ENCODE peak calls at places on chromosomes 6 and 20, in four cellular contexts. T is HepG2, U is H1, I is GM12878. S is an unnamed sample.

GRCh38 chr20:50895111-50895830 is 36.0 kb downstream of the ADNP start:
- DNase-seq in U (no peak), T (peak; percentile 86), I (no peak), S (no peak)

GRCh38 chr20:46709055-46709458 is 392 bp upstream of the SLC2A10 start:
- DNase-seq in U (no peak), I (no peak), T (no peak), S (no peak)

GRCh38 chr6:46948699-46949098 is 27.0 kb upstream of the ADGRF5 start:
- DNase-seq in I (no peak), U (no peak), T (no peak), S (no peak)

GRCh38 chr20:45405566-45406259 is 2.4 kb upstream of the DBNDD2 start:
- DNase-seq in I (no peak), T (no peak), U (peak; percentile 66), S (no peak)

GRCh38 chr6:1526689-1527088 is 83.0 kb upstream of the FOXC1 start:
- DNase-seq in I (no peak), T (no peak), U (no peak), S (no peak)

GRCh38 chr6:158894192-158894591 is 75.0 kb upstream of the EZR start:
- DNase-seq in T (no peak), U (no peak), I (no peak), S (peak; percentile 81)

GRCh38 chr6:25769983-25770382 is 15.4 kb downstream of the SLC17A4 start:
- DNase-seq in T (no peak), I (no peak), U (no peak), S (no peak)

GRCh38 chr20:37501940-37502339 is 19.1 kb upstream of the NNAT start:
- DNase-seq in T (no peak), U (no peak), I (no peak), S (no peak)

GRCh38 chr6:53568776-53569616 is 24.1 kb upstream of the GCLC start:
- DNase-seq in I (no peak), U (no peak), T (no peak), S (no peak)

GRCh38 chr6:25138697-25139051 is 140.5 kb upstream of the CARMIL1 start:
- DNase-seq in U (no peak), I (no peak), T (no peak), S (no peak)

GRCh38 chr20:8152183-8152582 is 20.1 kb downstream of the PLCB1 start:
- DNase-seq in I (no peak), U (no peak), T (no peak), S (no peak)

GRCh38 chr20:44113642-44113945 is 73.4 kb downstream of the JPH2 start:
- DNase-seq in U (no peak), I (no peak), T (no peak), S (no peak)

GRCh38 chr20:1212607-1213396 is 9.5 kb downstream of the C20orf202 start:
- DNase-seq in I (no peak), U (peak; percentile 77), T (peak; percentile 80), S (peak; percentile 66)

GRCh38 chr6:87879144-87879861 is 168.3 kb upstream of the SPACA1 start:
- DNase-seq in T (no peak), I (no peak), U (no peak), S (no peak)

GRCh38 chr6:143061597-143062385 is 1.1 kb downstream of the AIG1 start:
- DNase-seq in T (peak; percentile 86), I (no peak), U (no peak), S (no peak)

GRCh38 chr6:156400487-156400886 is 376.7 kb upstream of the ARID1B start:
- DNase-seq in I (no peak), T (no peak), U (no peak), S (no peak)

GRCh38 chr20:35663813-35664543 is 722 bp downstream of the CPNE1 start:
- DNase-seq in U (peak; percentile 66), T (peak; percentile 61), I (no peak), S (peak; percentile 47)

GRCh38 chr6:18058429-18058828 is 64.0 kb downstream of the NHLRC1 start:
- DNase-seq in I (no peak), T (no peak), U (no peak), S (no peak)

GRCh38 chr6:44072452-44072958 is 54.7 kb downstream of the MRPL14 start:
- DNase-seq in I (no peak), T (no peak), U (no peak), S (no peak)

GRCh38 chr20:40073535-40074111 is 615.4 kb downstream of the MAFB start:
- DNase-seq in T (no peak), U (peak; percentile 56), I (no peak), S (peak; percentile 97)

GRCh38 chr20:49230021-49230420 is 10.8 kb downstream of the DDX27 start:
- DNase-seq in U (no peak), I (no peak), T (no peak), S (no peak)

GRCh38 chr6:118719351-118720124 is 68.1 kb upstream of the CEP85L start:
- DNase-seq in I (no peak), U (no peak), T (no peak), S (no peak)

GRCh38 chr20:59863058-59863457 is 70.4 kb downstream of the SYCP2 start:
- DNase-seq in T (no peak), U (no peak), I (no peak), S (no peak)

GRCh38 chr6:120671519-120671918 is 662.8 kb downstream of the TBC1D32 start:
- DNase-seq in T (peak; percentile 3), U (peak; percentile 45), I (no peak), S (peak; percentile 6)

GRCh38 chr20:58664883-58665282 is 13.8 kb downstream of the STX16 start:
- DNase-seq in T (no peak), U (peak; percentile 43), I (no peak), S (no peak)

GRCh38 chr6:155224618-155225017 is 39.2 kb upstream of the CLDN20 start:
- DNase-seq in I (no peak), T (no peak), U (no peak), S (no peak)

GRCh38 chr20:62805711-62806382 is 1.2 kb downstream of the OGFR start:
- DNase-seq in T (peak; percentile 90), I (no peak), U (no peak), S (no peak)

GRCh38 chr6:6002809-6003333 is 3.9 kb downstream of the NRN1 start:
- DNase-seq in T (no peak), U (no peak), I (no peak), S (no peak)

GRCh38 chr6:22601941-22602340 is 32.6 kb downstream of the HDGFL1 start:
- DNase-seq in U (no peak), T (no peak), I (no peak), S (no peak)

GRCh38 chr6:163080228-163080627 is 334.3 kb upstream of the QKI start:
- DNase-seq in I (no peak), U (no peak), T (no peak), S (no peak)

GRCh38 chr6:143323729-143324465 is 126.6 kb downstream of the ADAT2 start:
- DNase-seq in U (no peak), T (no peak), I (no peak), S (no peak)

GRCh38 chr6:52574709-52575489 is 2.0 kb downstream of the TRAM2 start:
- DNase-seq in U (no peak), I (peak; percentile 36), T (no peak), S (no peak)

GRCh38 chr6:73451166-73452106 is 661 bp downstream of the CGAS start:
- DNase-seq in I (no peak), U (peak; percentile 73), T (no peak), S (no peak)

GRCh38 chr6:139732451-139732850 is 358.0 kb upstream of the CITED2 start:
- DNase-seq in U (no peak), T (no peak), I (no peak), S (no peak)

GRCh38 chr6:85111481-85112001 is 338.3 kb upstream of the NT5E start:
- DNase-seq in U (no peak), I (no peak), T (no peak), S (no peak)

GRCh38 chr6:122652431-122652830 is 42.2 kb downstream of the PKIB start:
- DNase-seq in I (no peak), T (peak; percentile 31), U (no peak), S (no peak)

GRCh38 chr6:25217275-25217674 is 61.9 kb upstream of the CARMIL1 start:
- DNase-seq in T (no peak), I (no peak), U (no peak), S (no peak)

GRCh38 chr20:63957690-63958441 is 1.6 kb upstream of the UCKL1 start:
- DNase-seq in U (no peak), T (peak; percentile 59), I (no peak), S (peak; percentile 48)

DNA sequence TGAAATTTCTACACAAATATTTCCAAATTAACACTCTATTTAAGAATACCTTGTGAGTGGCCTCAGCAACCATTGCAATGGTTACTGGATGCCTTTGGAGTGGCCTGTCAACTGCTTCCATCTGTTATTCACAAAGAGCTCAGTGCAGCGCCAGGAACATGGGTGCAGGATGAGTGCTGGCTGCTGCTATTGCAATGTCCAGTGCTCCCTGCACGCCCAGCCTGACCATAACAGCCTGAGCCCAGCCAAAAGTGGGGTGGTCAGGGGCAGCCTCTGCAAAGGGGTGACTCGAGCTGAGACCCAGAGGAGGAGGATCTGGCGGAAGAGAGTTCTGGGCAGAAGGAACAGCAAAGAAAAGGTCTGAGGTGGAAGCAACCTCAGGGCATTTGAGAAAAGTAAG is 18.4 kb downstream of the CASS4 start:
- DNase-seq in T (no peak), U (no peak), I (no peak), S (no peak)
- H3K9ac ChIP-seq in T (no peak overlapping the region), U (no peak overlapping the region), I (no peak overlapping the region), S (no peak overlapping the region)

DNA sequence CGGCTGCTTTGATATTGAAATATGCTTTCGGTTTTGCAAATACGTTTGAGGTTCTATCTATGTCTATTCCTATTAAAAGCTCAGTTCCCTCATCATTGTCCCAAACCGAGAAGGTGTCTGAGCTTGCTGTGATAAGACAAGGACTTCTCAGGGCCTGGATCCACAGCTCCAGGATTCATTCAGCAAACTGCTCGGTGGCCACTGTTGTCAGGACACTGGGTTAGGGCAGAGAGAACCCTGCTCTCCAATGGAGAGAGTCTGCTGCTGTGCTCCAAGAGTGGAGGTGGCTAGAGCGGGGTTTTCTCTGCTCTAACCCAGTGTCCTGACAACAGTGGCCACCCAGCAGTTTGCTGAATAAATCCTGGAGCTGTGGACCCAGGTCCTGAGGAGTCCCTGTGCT is 198.5 kb downstream of the CDH4 start:
- DNase-seq in U (no peak), I (no peak), T (no peak), S (no peak)
- H3K4me3 ChIP-seq in U (no peak overlapping the region), I (no peak overlapping the region), T (no peak overlapping the region), S (no peak overlapping the region)

GRCh38 chr20:17646901-17647301 is 35.1 kb downstream of the RRBP1 start:
- DNase-seq in T (no peak), I (no peak), U (no peak), S (no peak)
- TF ChIP-seq SUZ12 in T (no peak), I (no peak), U (no peak), S (no peak)

DNA sequence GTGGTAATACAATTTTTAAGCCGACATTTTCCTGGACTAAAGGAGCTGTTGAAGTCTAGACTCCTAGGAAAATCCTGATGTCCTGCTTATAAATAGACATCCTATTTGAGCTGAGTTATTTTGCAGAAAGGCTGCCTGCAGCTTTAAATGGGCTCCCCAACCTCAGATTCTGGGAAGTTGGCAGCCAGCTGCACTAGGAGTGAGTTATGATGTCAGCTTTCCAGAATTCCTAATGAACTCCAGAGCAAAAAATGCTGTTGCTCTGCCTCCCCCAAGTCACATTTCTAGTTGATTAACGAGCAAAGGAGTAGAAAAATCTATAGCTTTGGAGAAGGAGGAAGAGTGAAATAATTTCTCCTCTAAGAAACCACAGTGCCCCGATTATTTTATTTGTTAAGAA is 346.3 kb upstream of the SULF2 start:
- DNase-seq in U (no peak), I (no peak), T (no peak), S (no peak)
- H3K9ac ChIP-seq in U (no peak overlapping the region), I (no peak overlapping the region), T (no peak overlapping the region), S (no peak overlapping the region)

S was measured in NT2/D1.